ENCODE peak calls at places on chromosome 22, in six cellular contexts. W, Y, X, V, L and Z are unnamed samples.

GRCh38 chr22:48758021-48758561 is 1069.6 kb downstream of the BRD1 start:
- DNase-seq in X (no peak), L (no peak), W (no peak), Y (no peak), V (no peak), Z (no peak)

GRCh38 chr22:30210235-30210831 is 36.2 kb downstream of the LIF start:
- DNase-seq in Y (no peak), W (peak; percentile 88), L (no peak), V (peak; percentile 55), X (no peak), Z (no peak)

GRCh38 chr22:27952091-27952490 is 33.0 kb upstream of the PITPNB start:
- DNase-seq in V (peak; percentile 77), W (peak; percentile 36), L (peak; percentile 59), X (no peak), Y (no peak), Z (no peak)

GRCh38 chr22:30609260-30610185 is 2.5 kb downstream of the TCN2 start:
- DNase-seq in L (peak; percentile 12), X (peak; percentile 82), V (peak; percentile 94), W (peak; percentile 86), Y (no peak), Z (no peak)

GRCh38 chr22:20437253-20438065 is at the start of gene SCARF2:
- DNase-seq in V (peak; percentile 67), L (no peak), W (no peak), X (peak; percentile 37), Y (no peak), Z (no peak)

GRCh38 chr22:23547818-23548500 is 32.1 kb downstream of the IGLL1 start:
- DNase-seq in V (no peak), L (no peak), Y (no peak), X (no peak), W (no peak), Z (no peak)

GRCh38 chr22:29334696-29335344 is 19.3 kb upstream of the RASL10A start:
- DNase-seq in V (no peak), L (no peak), Y (no peak), X (no peak), W (no peak), Z (no peak)

GRCh38 chr22:29255064-29255621 is 12.6 kb downstream of the RHBDD3 start:
- DNase-seq in L (no peak), W (no peak), V (no peak), X (no peak), Y (no peak), Z (no peak)

GRCh38 chr22:27873476-27873875 is 45.6 kb downstream of the PITPNB start:
- DNase-seq in L (no peak), X (no peak), Y (no peak), V (no peak), W (no peak), Z (no peak)

GRCh38 chr22:40499187-40499753 is 128.9 kb downstream of the SGSM3 start:
- DNase-seq in V (peak; percentile 99), X (no peak), L (peak; percentile 47), W (peak; percentile 87), Y (peak; percentile 85), Z (no peak)

GRCh38 chr22:20490183-20490940 is 5.2 kb downstream of the KLHL22 start:
- DNase-seq in Y (no peak), X (no peak), W (no peak), L (no peak), V (no peak), Z (no peak)

GRCh38 chr22:20211997-20212753 is 55.9 kb downstream of the RTN4R start:
- DNase-seq in X (peak; percentile 57), W (peak; percentile 44), Y (no peak), L (peak; percentile 91), V (peak; percentile 49), Z (no peak)

GRCh38 chr22:48580481-48580970 is 1247.1 kb downstream of the BRD1 start:
- DNase-seq in W (no peak), X (no peak), V (no peak), Y (no peak), L (peak; percentile 49), Z (no peak)

GRCh38 chr22:30591191-30591587 is 521 bp downstream of the PES1 start:
- DNase-seq in X (no peak), L (no peak), V (peak; percentile 38), W (peak; percentile 24), Y (no peak), Z (no peak)

GRCh38 chr22:23119492-23120414 is 22.0 kb downstream of the RSPH14 start:
- DNase-seq in W (no peak), Y (no peak), L (no peak), X (no peak), V (no peak), Z (no peak)

GRCh38 chr22:25745341-25746011 is 3.5 kb downstream of the MYO18B start:
- DNase-seq in V (peak; percentile 65), L (no peak), X (no peak), W (peak; percentile 37), Y (no peak), Z (no peak)

GRCh38 chr22:24180316-24181087 is 785 bp upstream of the SUSD2 start:
- DNase-seq in Y (no peak), V (no peak), X (no peak), L (no peak), W (no peak), Z (no peak)

GRCh38 chr22:29314074-29314473 is 1.4 kb downstream of the RASL10A start:
- DNase-seq in W (no peak), X (peak; percentile 83), V (no peak), Y (no peak), L (no peak), Z (no peak)

GRCh38 chr22:42425337-42425988 is 6.7 kb downstream of the NFAM1 start:
- DNase-seq in L (no peak), Y (no peak), W (peak; percentile 80), X (no peak), V (no peak), Z (no peak)

GRCh38 chr22:39343259-39344045 is 6.3 kb upstream of the SYNGR1 start:
- DNase-seq in X (peak; percentile 66), W (peak; percentile 68), Y (peak; percentile 32), V (peak; percentile 65), L (peak; percentile 78), Z (peak; percentile 22)

GRCh38 chr22:22706253-22706940 is 62.0 kb downstream of the GGTLC2 start:
- DNase-seq in Y (no peak), X (no peak), W (no peak), V (no peak), L (no peak), Z (no peak)

DNA sequence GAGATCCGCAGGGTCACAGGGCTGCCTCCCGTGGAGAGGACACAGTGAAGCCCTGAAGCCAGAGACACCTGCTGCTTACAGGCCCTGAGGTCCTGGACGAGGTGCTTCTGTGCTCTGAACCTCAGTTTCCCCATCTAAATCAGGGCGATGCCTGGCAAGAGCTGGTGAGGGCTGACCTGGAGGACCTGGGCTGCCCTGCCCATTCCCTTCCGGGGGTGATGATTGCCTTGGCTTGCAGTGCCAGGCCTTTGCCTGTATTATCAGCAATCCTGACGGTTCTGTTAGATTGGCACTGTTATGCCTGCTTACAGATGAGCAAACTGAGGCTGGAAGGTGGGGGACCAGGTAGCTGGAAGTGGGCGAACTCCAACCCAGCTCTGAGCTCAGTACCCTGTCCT is 7.8 kb upstream of the GTSE1 start:
- DNase-seq in Y (no peak), L (no peak), W (no peak), X (no peak), V (no peak), Z (no peak)
- H3K4me3 ChIP-seq in Y (no peak overlapping the region), L (no peak overlapping the region), W (no peak overlapping the region), X (no peak overlapping the region), V (no peak overlapping the region), Z (no peak overlapping the region)

GRCh38 chr22:32698926-32699619 is 102.4 kb upstream of the TIMP3 start:
- DNase-seq in V (peak; percentile 28), Y (no peak), L (no peak), W (no peak), X (peak; percentile 10), Z (no peak)

GRCh38 chr22:32696089-32696488 is 105.4 kb upstream of the TIMP3 start:
- DNase-seq in V (peak; percentile 26), Y (no peak), W (no peak), X (no peak), L (no peak), Z (no peak)

GRCh38 chr22:32697331-32697995 is 104.0 kb upstream of the TIMP3 start:
- DNase-seq in L (no peak), W (peak; percentile 82), X (no peak), Y (no peak), V (no peak), Z (no peak)

GRCh38 chr22:32693102-32693501 is 108.4 kb upstream of the TIMP3 start:
- DNase-seq in V (peak; percentile 8), W (no peak), X (no peak), Y (no peak), L (no peak), Z (no peak)

GRCh38 chr22:32695451-32695891 is 106.0 kb upstream of the TIMP3 start:
- DNase-seq in Y (no peak), W (peak; percentile 60), X (no peak), V (peak; percentile 91), L (no peak), Z (no peak)
- H3K4me3 ChIP-seq in Y (no peak overlapping the region), W (no peak overlapping the region), X (no peak overlapping the region), V (no peak overlapping the region), L (no peak overlapping the region), Z (no peak overlapping the region)

DNA sequence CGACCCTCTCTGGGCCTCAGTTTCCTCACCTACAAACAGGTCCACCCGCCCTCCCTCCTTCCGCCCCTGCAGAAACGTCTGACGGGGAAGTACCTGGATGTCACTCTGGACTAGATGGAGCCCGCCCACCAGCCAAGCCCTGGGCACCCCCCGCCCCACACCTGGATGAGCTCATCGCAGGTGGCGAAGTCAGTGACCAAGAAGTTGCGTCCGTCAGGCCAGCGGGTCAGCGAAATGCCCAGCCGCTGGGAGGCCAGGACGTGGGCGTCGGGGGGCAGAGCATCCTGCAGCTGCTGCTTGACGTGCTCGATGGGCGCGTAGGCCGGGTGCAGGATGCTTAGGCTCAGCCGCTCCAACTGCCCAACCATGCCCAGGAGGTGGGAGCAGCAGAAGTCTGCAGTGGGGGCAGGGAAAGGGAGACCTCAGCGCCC is 897 bp downstream of the PNPLA5 start:
- DNase-seq in Y (no peak), X (no peak), W (no peak), L (no peak), V (no peak), Z (no peak)
- H3K4me3 ChIP-seq in Y (no peak overlapping the region), X (no peak overlapping the region), W (no peak overlapping the region), L (no peak overlapping the region), V (no peak overlapping the region), Z (no peak overlapping the region)

GRCh38 chr22:49823289-49824045 is 4.2 kb downstream of the BRD1 start:
- DNase-seq in V (no peak), W (no peak), Y (no peak), X (no peak), L (no peak), Z (no peak)

GRCh38 chr22:49825944-49826602 is 1.6 kb downstream of the BRD1 start:
- DNase-seq in W (peak; percentile 63), X (peak; percentile 61), L (peak; percentile 28), Y (no peak), V (peak; percentile 64), Z (no peak)

GRCh38 chr22:49824185-49824925 is 3.3 kb downstream of the BRD1 start:
- DNase-seq in V (no peak), X (no peak), W (peak; percentile 27), L (no peak), Y (no peak), Z (no peak)

GRCh38 chr22:49825436-49825835 is 2.2 kb downstream of the BRD1 start:
- DNase-seq in W (peak; percentile 34), V (peak; percentile 31), L (no peak), Y (no peak), X (no peak), Z (no peak)

DNA sequence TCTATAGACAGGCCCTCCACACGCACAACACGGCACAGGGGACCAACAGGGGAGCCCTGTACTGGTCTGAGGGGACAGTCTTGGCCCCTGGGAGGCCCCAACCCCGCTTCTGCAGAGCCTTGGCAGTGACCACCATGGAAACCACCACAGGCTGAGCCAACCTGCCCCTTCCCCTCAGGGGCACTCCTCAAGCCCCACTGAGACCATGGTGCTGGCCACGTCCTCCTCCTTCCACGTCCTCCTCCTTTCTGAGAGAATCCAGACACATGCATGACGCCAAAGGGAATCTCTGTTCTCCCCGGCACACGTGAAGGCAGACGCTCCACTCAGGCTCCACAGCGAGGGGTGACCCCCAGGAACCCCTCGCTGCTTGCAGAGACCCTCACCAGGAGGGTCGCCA is 2.7 kb downstream of the BRD1 start:
- DNase-seq in W (no peak), L (no peak), X (no peak), Y (no peak), V (no peak), Z (no peak)
- H3K4me3 ChIP-seq in W (no peak overlapping the region), L (peak overlapping the region; percentile 97), X (no peak overlapping the region), Y (peak overlapping the region; percentile 66), V (peak overlapping the region; percentile 78), Z (peak overlapping the region; percentile 88)